ENCODE peak calls at places on chromosomes 11 and 22, in nine cellular contexts. A is psoas muscle; R is HCT116; Y is fibroblast of lung; Q is aorta; W is CD8-positive, alpha-beta memory T cell; U is thoracic aorta; K is endodermal cell; I is OCI-LY7. G is an unnamed sample.

GRCh38 chr22:45551310-45552016 is 48.8 kb downstream of the FBLN1 start:
- DNase-seq in A (peak), R (no peak), Y (peak), Q (no peak), W (no peak), U (no peak), K (peak), I (no peak), G (no peak)

GRCh38 chr11:12150831-12151382 is 40.5 kb downstream of the MICAL2 start:
- DNase-seq in A (no peak), R (no peak), Y (peak), Q (no peak), W (no peak), U (no peak), K (no peak), I (no peak), G (no peak)

GRCh38 chr22:33921576-33922181 is 1.4 kb upstream of the LARGE1 start:
- DNase-seq in A (peak), R (no peak), Y (peak), Q (peak), W (no peak), U (no peak), K (peak), I (peak), G (peak)

GRCh38 chr22:30305906-30306628 is 16.8 kb upstream of the CASTOR1 start:
- DNase-seq in A (no peak), R (no peak), Y (no peak), Q (no peak), W (no peak), U (no peak), K (no peak), I (peak), G (no peak)

GRCh38 chr11:73469401-73469800 is 93.2 kb downstream of the RELT start:
- DNase-seq in A (no peak), R (no peak), Y (no peak), Q (no peak), W (no peak), U (peak), K (no peak), I (no peak), G (no peak)

GRCh38 chr11:128135451-128135850 is 451.9 kb downstream of the ETS1 start:
- DNase-seq in A (no peak), R (no peak), Y (peak), Q (no peak), W (no peak), U (no peak), K (no peak), I (no peak), G (no peak)

GRCh38 chr11:85301895-85302678 is 325.1 kb downstream of the DLG2 start:
- DNase-seq in A (no peak), R (no peak), Y (no peak), Q (no peak), W (no peak), U (no peak), K (peak), I (no peak), G (no peak)

GRCh38 chr11:130677486-130678153 is 229.2 kb downstream of the ADAMTS15 start:
- DNase-seq in A (no peak), R (no peak), Y (peak), Q (no peak), W (no peak), U (no peak), K (peak), I (no peak), G (no peak)

GRCh38 chr11:120130991-120131760 is 6.7 kb downstream of the TRIM29 start:
- DNase-seq in A (no peak), R (no peak), Y (no peak), Q (peak), W (no peak), U (no peak), K (peak), I (no peak), G (no peak)

GRCh38 chr11:72144807-72145565 is 9.5 kb downstream of the FOLR3 start:
- DNase-seq in A (no peak), R (no peak), Y (peak), Q (no peak), W (no peak), U (no peak), K (no peak), I (no peak), G (no peak)

GRCh38 chr11:26278354-26278753 is 53.6 kb upstream of the ANO3 start:
- DNase-seq in A (no peak), R (no peak), Y (no peak), Q (no peak), W (no peak), U (no peak), K (no peak), I (no peak), G (no peak)

GRCh38 chr22:33792837-33793236 is 127.4 kb downstream of the LARGE1 start:
- DNase-seq in A (no peak), R (no peak), Y (no peak), Q (no peak), W (no peak), U (no peak), K (no peak), I (no peak), G (no peak)

GRCh38 chr11:128905345-128906184 is 14.4 kb downstream of the KCNJ5 start:
- DNase-seq in A (peak), R (peak), Y (peak), Q (no peak), W (peak), U (no peak), K (peak), I (no peak), G (no peak)

GRCh38 chr11:46669606-46670243 is 30.7 kb downstream of the ARHGAP1 start:
- DNase-seq in A (no peak), R (no peak), Y (no peak), Q (no peak), W (no peak), U (no peak), K (peak), I (peak), G (no peak)

GRCh38 chr22:47434336-47435203 is 672.1 kb downstream of the TBC1D22A start:
- DNase-seq in A (no peak), R (no peak), Y (no peak), Q (no peak), W (no peak), U (no peak), K (no peak), I (no peak), G (no peak)

GRCh38 chr11:25038131-25038530 is 541.3 kb downstream of the LUZP2 start:
- DNase-seq in A (no peak), R (no peak), Y (no peak), Q (no peak), W (no peak), U (no peak), K (no peak), I (no peak), G (no peak)

GRCh38 chr11:75342966-75343870 is 8.2 kb downstream of the ARRB1 start:
- DNase-seq in A (no peak), R (no peak), Y (no peak), Q (no peak), W (no peak), U (no peak), K (peak), I (no peak), G (no peak)

GRCh38 chr11:59615132-59615636 is 390 bp downstream of the OSBP start:
- DNase-seq in A (peak), R (peak), Y (peak), Q (peak), W (peak), U (no peak), K (peak), I (peak), G (peak)

GRCh38 chr11:133833899-133834296 is 11.4 kb downstream of the SPATA19 start:
- DNase-seq in A (no peak), R (no peak), Y (no peak), Q (no peak), W (no peak), U (no peak), K (no peak), I (no peak), G (no peak)

GRCh38 chr11:11843233-11843632 is 1.5 kb downstream of the USP47 start:
- DNase-seq in A (no peak), R (no peak), Y (peak), Q (no peak), W (no peak), U (no peak), K (no peak), I (peak), G (no peak)

GRCh38 chr11:43905788-43906187 is 25.2 kb downstream of the ALKBH3 start:
- DNase-seq in A (no peak), R (no peak), Y (peak), Q (no peak), W (no peak), U (no peak), K (no peak), I (no peak), G (no peak)
- H3K27ac ChIP-seq in A (peak), R (no peak), Y (no peak), Q (no peak), W (no peak), U (peak), K (no peak), I (no peak), G (no peak)

DNA sequence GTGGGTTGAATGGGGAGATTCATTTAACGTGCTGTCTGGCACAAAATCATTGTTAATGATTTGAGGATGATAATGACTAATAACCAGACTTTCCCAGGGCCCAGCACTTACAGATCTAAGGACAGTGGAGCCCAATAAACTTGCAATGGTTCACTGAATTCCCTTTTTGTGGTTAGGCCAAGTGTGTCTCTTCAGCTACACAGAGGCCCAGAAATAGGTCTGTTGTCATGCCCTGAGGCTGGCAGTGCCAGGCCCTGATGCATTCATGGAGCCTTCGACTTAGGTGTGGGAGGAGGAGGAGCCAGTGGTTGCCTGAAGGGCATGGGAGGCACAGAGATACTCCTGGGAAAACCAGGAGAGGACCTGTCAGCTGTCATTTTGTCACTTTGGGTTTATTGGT is 56.1 kb downstream of the KIAA1671 start:
- DNase-seq in A (no peak), R (no peak), Y (no peak), Q (peak), W (no peak), U (no peak), K (no peak), I (no peak), G (no peak)
- H3K27ac ChIP-seq in A (no peak), R (no peak), Y (no peak), Q (no peak), W (no peak), U (no peak), K (no peak), I (no peak), G (no peak)

GRCh38 chr11:35432464-35432863 is 13.1 kb upstream of the SLC1A2 start:
- DNase-seq in A (no peak), R (no peak), Y (no peak), Q (no peak), W (no peak), U (no peak), K (no peak), I (no peak), G (no peak)

GRCh38 chr11:35433588-35433987 is 14.2 kb upstream of the SLC1A2 start:
- DNase-seq in A (no peak), R (no peak), Y (no peak), Q (no peak), W (no peak), U (no peak), K (no peak), I (no peak), G (no peak)
- H3K27ac ChIP-seq in A (no peak), R (no peak), Y (no peak), Q (no peak), W (no peak), U (no peak), K (no peak), I (no peak), G (no peak)

DNA sequence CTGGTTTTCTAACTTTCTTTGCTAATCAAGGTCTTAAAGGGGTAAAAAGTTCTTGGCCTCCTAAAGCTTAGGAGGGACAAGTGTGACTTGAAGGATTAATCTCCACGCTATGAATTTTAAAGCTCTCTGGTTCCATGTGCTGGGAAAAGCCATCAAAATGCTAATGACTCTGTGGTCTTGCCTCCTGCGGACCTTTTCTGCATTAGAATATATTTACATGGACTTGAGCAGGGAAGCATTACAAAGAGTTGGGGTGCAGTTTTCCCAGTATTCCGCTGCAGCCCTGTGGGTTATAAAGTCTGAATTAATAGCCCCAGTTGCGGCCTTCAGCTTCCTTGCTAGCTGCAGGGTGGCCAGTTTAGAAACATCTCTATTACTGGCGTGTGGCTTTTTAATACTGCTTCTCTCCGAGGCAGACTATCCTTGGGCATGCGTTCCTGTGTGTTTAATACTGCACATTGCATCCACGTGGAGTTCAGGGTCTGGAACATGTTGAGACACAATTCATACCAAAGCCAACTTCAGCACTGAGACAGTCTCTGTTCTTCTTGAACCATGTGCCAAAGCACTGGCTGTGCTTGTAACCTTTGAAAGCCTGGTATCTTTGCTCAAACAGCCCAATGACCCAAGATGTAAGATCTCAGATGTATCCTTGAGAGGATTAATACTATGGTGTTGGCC is 27.3 kb downstream of the TSPAN18 start:
- DNase-seq in A (no peak), R (no peak), Y (no peak), Q (no peak), W (no peak), U (no peak), K (peak), I (no peak), G (no peak)
- H3K27ac ChIP-seq in A (no peak), R (no peak), Y (no peak), Q (no peak), W (no peak), U (no peak), K (peak), I (no peak), G (no peak)

GRCh38 chr11:18223937-18224387 is 12.6 kb downstream of the SAA4 start:
- DNase-seq in A (no peak), R (no peak), Y (no peak), Q (no peak), W (no peak), U (no peak), K (no peak), I (no peak), G (no peak)

GRCh38 chr11:18225906-18226305 is 10.7 kb downstream of the SAA4 start:
- DNase-seq in A (no peak), R (no peak), Y (no peak), Q (no peak), W (no peak), U (no peak), K (no peak), I (peak), G (no peak)

GRCh38 chr11:18221274-18221876 is 15.2 kb downstream of the SAA4 start:
- DNase-seq in A (no peak), R (no peak), Y (no peak), Q (no peak), W (no peak), U (no peak), K (no peak), I (no peak), G (no peak)

DNA sequence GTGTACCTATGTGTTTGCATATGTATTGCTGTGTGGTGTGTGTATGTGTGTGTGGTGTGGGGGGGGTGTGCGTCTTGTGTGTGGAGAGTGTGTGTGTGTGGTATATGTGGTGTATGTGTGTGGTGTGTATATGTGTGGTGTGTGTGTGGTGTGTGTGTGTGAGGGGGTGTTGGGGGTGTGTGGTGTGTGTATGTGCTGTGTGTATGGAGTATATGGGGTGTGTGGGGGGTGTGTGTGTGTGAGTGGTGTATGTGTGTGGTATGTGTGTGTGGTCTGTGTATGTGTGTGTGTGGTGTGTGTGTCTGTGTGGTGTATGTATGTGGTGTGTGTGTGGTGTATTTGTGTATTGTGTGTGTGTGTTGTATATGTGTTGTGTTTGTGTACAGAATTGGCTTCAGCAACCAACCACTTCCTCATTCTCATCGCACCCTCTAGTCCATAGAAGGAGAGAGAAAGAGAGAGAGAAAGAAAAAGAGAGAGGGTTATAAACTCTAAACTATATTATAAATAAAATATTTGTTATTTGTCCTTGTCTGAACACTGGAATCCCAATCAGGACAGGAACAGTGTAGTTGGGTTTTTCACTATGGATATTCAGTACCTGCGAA is 13.7 kb downstream of the SAA4 start:
- DNase-seq in A (no peak), R (no peak), Y (no peak), Q (no peak), W (no peak), U (no peak), K (no peak), I (no peak), G (no peak)
- H3K27ac ChIP-seq in A (no peak), R (no peak), Y (no peak), Q (no peak), W (no peak), U (no peak), K (no peak), I (no peak), G (no peak)

DNA sequence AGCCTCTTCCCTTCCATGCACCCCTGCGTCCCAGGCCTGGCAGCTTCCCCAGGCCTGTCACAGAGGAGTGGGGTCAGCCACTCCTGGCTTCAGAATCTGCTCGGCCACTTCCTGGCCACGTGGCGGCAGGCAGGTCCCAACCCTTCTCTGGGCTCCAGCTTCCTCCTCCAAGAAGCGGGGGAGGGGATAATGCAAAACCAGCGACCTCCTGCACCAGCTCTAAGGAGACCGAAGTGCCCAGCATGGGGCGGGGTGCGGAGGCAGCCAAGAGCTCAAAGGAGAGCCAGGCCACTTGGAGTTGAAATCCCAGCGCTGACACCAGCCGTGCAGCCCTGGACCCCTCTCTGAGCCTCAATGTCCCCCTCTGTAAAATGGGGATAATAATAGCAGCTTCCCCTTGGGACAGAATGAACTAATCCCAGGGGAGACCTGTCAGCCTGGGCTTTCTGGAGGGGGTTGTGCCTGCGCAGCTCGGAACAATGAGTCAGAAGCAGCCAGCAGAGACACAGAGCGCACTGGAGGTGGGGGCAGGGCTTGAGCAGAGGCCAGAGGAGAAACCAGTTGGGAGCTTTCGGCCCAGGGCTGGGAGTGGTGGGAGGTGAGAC is 22.8 kb upstream of the PICK1 start:
- DNase-seq in A (peak), R (peak), Y (peak), Q (peak), W (no peak), U (peak), K (peak), I (no peak), G (peak)
- H3K27ac ChIP-seq in A (peak), R (peak), Y (peak), Q (no peak), W (peak), U (peak), K (peak), I (no peak), G (peak)